ENCODE peak calls at places on chromosomes 5 and 9, in four cellular contexts. Q, T, W and S are unnamed samples.

GRCh38 chr5:132472431-132472830 is 18.1 kb downstream of the IRF1 start:
- DNase-seq in Q (peak; percentile 4), T (no peak), W (no peak), S (no peak)

GRCh38 chr5:84603557-84604185 is 219.0 kb upstream of the EDIL3 start:
- DNase-seq in Q (no peak), T (no peak), W (no peak), S (no peak)

GRCh38 chr5:30994170-30994569 is 199.3 kb upstream of the CDH6 start:
- DNase-seq in Q (no peak), T (no peak), W (no peak), S (no peak)

GRCh38 chr5:107668933-107669542 is 1.7 kb downstream of the EFNA5 start:
- DNase-seq in Q (peak; percentile 10), T (no peak), W (no peak), S (no peak)

GRCh38 chr5:102537011-102537410 is 38.2 kb upstream of the SLCO6A1 start:
- DNase-seq in Q (no peak), T (no peak), W (no peak), S (no peak)

GRCh38 chr5:83281658-83282057 is 189.9 kb upstream of the VCAN start:
- DNase-seq in Q (no peak), T (no peak), W (no peak), S (no peak)

GRCh38 chr5:176542135-176542595 is 5.0 kb upstream of the RNF44 start:
- DNase-seq in Q (peak; percentile 82), T (no peak), W (peak; percentile 73), S (no peak)

GRCh38 chr5:171850354-171850947 is 64.8 kb downstream of the SMIM23 start:
- DNase-seq in Q (no peak), T (no peak), W (peak; percentile 42), S (no peak)

GRCh38 chr5:1010641-1011046 is 2.0 kb downstream of the NKD2 start:
- DNase-seq in Q (no peak), T (no peak), W (no peak), S (no peak)

DNA sequence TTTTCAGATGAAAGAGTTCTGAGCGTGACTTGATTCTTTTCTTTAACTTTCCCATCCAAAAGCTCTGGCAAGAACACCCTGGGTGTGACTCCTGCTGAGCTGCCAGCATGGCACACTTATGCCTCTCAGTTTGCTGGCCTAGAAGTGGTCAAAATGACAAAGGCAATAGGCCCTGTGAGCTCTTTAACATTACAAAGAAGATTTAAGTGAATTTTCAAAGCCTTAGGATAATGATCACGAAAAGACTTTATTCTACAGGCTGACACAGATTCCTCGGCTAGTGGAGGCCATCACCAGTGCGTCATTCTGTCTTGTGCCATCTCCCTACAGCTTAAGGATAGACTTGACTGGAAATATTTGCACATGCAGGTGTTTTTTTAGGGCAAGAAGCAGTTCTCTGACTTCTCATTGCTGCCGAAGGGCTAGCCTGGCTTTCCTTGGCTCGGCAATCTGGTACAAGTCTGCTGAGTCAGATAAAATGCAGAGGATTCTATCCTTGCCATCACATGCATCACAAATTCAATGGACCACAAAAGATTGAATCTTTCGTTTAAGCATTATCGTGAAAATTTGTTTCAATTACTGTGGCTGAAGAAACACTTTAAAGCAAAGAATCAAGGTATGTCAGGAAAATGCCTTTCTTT is 311.5 kb downstream of the COX7C start:
- DNase-seq in Q (no peak), T (peak; percentile 70), W (no peak), S (no peak)
- TF ChIP-seq POLR2AphosphoS5 in Q (no peak), T (no peak), W (no peak), S (no peak)

GRCh38 chr5:93054424-93055165 is 526.4 kb downstream of the NR2F1-AS1 start:
- DNase-seq in Q (no peak), T (no peak), W (no peak), S (no peak)
- TF ChIP-seq POLR2A in Q (no peak), T (no peak), W (no peak), S (no peak)

GRCh38 chr5:148986636-148987035 is 76.2 kb downstream of the SH3TC2 start:
- DNase-seq in Q (no peak), T (no peak), W (no peak), S (no peak)
- TF ChIP-seq POLR2AphosphoS5 in Q (no peak), T (no peak), W (no peak), S (no peak)

DNA sequence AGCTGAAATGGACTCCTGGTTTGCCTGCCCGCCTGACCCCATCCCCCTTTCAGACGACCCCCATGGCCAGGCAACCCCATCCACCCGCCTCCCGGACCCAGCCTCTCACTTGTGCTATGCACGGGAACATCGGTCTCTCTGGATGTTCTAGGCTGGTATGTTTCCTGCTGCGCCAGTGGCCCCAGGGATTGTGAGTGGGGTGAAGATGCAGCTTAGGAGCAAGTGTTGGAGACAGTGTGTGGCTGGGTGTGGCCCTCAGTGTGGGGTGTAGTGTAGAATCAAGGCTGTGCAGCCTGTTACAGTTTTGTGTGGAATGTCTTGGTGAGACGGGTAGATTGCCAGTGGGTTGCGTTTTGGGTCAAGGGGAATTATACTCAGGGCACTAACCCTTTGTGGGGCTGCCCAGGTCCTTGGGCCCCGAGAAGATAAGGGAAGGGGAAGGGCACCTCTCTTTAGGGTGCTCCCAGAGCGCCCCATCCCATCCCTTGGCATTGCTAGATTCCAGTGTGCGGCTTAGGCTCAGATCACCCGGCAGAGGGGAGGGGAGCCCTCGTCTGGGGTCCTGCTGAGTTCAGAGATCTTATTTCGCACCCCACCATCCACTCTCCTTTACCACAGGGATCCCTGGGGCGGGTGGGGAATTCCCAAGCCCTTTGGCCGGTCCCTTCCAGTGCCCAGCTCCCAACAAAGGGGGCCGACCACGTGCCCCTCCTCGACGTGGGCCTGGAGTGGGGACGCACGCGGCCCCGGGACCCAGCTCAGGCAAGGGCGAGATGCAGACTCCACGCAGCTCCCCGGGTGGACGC is 4.6 kb downstream of the IER5L start:
- DNase-seq in Q (no peak), T (no peak), W (no peak), S (no peak)
- TF ChIP-seq POLR2A in Q (no peak), T (no peak), W (no peak), S (no peak)

GRCh38 chr5:178214160-178214803 is 9.9 kb downstream of the HNRNPAB start:
- DNase-seq in Q (no peak), T (no peak), W (no peak), S (no peak)
- TF ChIP-seq POLR2AphosphoS5 in Q (no peak), T (peak; percentile 86), W (peak; percentile 46), S (peak; percentile 74)

DNA sequence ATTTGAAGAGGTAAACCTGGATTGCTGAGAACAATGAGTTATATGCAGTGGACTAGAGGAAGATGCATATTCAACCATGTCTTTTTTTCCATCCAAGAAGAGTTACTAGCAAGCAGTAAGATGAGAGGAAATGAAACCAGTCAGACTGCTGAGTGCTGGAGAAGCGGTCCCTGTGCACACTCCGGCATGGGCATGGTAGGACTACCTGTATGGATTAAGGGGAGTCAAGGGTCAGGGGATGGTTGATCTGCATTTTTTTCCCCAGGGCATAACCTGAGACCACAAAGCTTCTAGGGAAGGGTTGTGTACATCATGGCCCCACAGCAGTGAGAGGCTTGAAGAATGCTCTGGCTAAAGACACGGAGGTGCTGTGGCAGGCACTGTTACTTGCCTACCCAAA is 76.6 kb upstream of the ZNF169 start:
- DNase-seq in Q (no peak), T (no peak), W (no peak), S (no peak)
- TF ChIP-seq POLR2A in Q (no peak), T (no peak), W (no peak), S (no peak)

GRCh38 chr9:125511780-125512179 is 195.2 kb downstream of the MAPKAP1 start:
- DNase-seq in Q (no peak), T (no peak), W (no peak), S (no peak)

GRCh38 chr9:125507247-125507646 is 199.8 kb downstream of the MAPKAP1 start:
- DNase-seq in Q (no peak), T (no peak), W (no peak), S (no peak)

GRCh38 chr9:125508261-125508660 is 198.7 kb downstream of the MAPKAP1 start:
- DNase-seq in Q (no peak), T (no peak), W (no peak), S (no peak)

GRCh38 chr9:125510980-125511379 is 196.0 kb downstream of the MAPKAP1 start:
- DNase-seq in Q (no peak), T (no peak), W (no peak), S (no peak)

GRCh38 chr9:125509476-125509875 is 197.5 kb downstream of the MAPKAP1 start:
- DNase-seq in Q (no peak), T (no peak), W (no peak), S (no peak)
- TF ChIP-seq POLR2AphosphoS5 in Q (no peak), T (no peak), W (no peak), S (no peak)

GRCh38 chr5:139021346-139021745 is 146.2 kb upstream of the LRRTM2 start:
- DNase-seq in Q (no peak), T (no peak), W (no peak), S (no peak)

GRCh38 chr5:139019880-139020279 is 144.7 kb upstream of the LRRTM2 start:
- DNase-seq in Q (no peak), T (no peak), W (no peak), S (no peak)

GRCh38 chr5:139022528-139022927 is 147.4 kb upstream of the LRRTM2 start:
- DNase-seq in Q (no peak), T (no peak), W (no peak), S (no peak)

GRCh38 chr5:139027150-139027549 is 152.0 kb upstream of the LRRTM2 start:
- DNase-seq in Q (no peak), T (no peak), W (no peak), S (no peak)

GRCh38 chr5:139023276-139023675 is 148.1 kb upstream of the LRRTM2 start:
- DNase-seq in Q (no peak), T (no peak), W (no peak), S (no peak)
- TF ChIP-seq POLR2A in Q (no peak), T (no peak), W (no peak), S (no peak)

GRCh38 chr5:152142845-152143469 is 218.3 kb upstream of the GLRA1 start:
- DNase-seq in Q (peak; percentile 35), T (peak; percentile 61), W (peak; percentile 72), S (peak; percentile 24)
- TF ChIP-seq POLR2AphosphoS5 in Q (no peak), T (no peak), W (no peak), S (no peak)

DNA sequence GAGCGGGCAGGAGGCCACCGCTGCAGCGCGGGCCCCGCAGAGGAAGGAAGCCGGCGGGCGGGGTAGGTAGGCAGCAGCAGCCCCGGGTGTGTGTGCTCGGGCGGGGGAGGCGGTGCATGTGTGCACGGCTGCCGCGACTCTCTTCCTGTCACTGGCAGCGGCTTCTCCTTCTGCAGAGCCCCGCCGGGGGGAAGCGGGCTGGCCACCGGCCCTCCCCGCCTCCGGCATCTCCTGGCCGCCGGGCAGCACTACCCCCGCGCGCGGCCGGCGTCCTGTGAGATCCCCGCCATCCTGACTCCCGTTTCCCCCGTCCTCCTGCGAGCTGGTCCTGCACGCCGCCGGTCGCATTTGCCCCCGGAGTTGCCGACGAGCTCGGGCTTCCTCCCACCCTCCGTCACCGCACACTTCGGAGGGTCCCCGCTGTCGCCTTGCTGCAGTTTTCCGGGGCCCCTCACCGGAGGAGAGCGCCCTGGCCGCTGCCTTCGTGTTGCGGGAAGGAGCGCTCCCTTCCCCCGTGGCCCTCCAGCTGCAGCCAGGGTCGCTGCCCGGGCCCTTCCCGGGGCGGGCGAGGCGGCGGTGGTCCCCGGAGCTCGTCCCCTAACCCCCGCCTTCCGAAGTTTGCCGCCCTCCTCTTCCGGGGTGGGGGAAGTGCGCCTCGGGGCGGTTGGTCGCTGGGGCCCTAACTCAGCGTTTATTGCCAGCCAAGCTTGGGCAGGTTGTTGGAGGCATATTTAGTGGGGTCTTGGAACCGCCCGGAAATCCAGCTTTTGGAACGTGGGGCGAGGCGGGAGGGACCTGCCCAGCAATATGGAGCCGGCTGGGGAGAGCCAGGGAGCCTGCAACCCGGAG is 556 bp downstream of the PIK3R1 start:
- DNase-seq in Q (peak; percentile 71), T (no peak), W (peak; percentile 67), S (peak; percentile 57)
- TF ChIP-seq POLR2A in Q (no peak), T (no peak), W (peak; percentile 36), S (peak; percentile 47)